ENCODE peak calls at places on chromosomes 7 and 10, in four cellular contexts. G is uterus, A is NCI-H1694, O is NCI-H2081. P is an unnamed sample.

GRCh38 chr7:123633553-123633952 is 22.1 kb upstream of the LMOD2 start:
- DNase-seq in G (no peak), A (no peak), O (no peak), P (no peak)

GRCh38 chr7:92698237-92698841 is 108.1 kb upstream of the FAM133B start:
- DNase-seq in G (peak), A (no peak), O (peak), P (no peak)

GRCh38 chr10:71230656-71231025 is 18.3 kb downstream of the UNC5B start:
- DNase-seq in G (no peak), A (no peak), O (no peak), P (no peak)

GRCh38 chr10:132994371-132994796 is 52.0 kb upstream of the CFAP46 start:
- DNase-seq in G (no peak), A (no peak), O (no peak), P (no peak)

GRCh38 chr7:140006600-140006999 is 56.2 kb downstream of the PARP12 start:
- DNase-seq in G (no peak), A (no peak), O (no peak), P (no peak)

GRCh38 chr7:151775547-151776443 is 101.1 kb downstream of the PRKAG2 start:
- DNase-seq in G (no peak), A (no peak), O (no peak), P (no peak)

GRCh38 chr7:50477640-50478039 is 27.5 kb upstream of the FIGNL1 start:
- DNase-seq in G (no peak), A (no peak), O (peak), P (no peak)

GRCh38 chr10:77580500-77580899 is 57.1 kb downstream of the KCNMA1 start:
- DNase-seq in G (no peak), A (no peak), O (no peak), P (no peak)

GRCh38 chr7:78967046-78967445 is 486.4 kb downstream of the MAGI2 start:
- DNase-seq in G (no peak), A (no peak), O (no peak), P (no peak)

GRCh38 chr7:2979276-2979675 is 64.4 kb downstream of the CARD11 start:
- DNase-seq in G (no peak), A (no peak), O (no peak), P (no peak)

GRCh38 chr10:17523246-17523753 is 68.9 kb upstream of the ST8SIA6 start:
- DNase-seq in G (no peak), A (no peak), O (no peak), P (no peak)

GRCh38 chr10:124481717-124482116 is 20.1 kb downstream of the LHPP start:
- DNase-seq in G (no peak), A (no peak), O (no peak), P (no peak)

GRCh38 chr7:83413425-83413824 is 235.5 kb downstream of the SEMA3E start:
- DNase-seq in G (no peak), A (no peak), O (no peak), P (no peak)

GRCh38 chr7:54810401-54810800 is 51.4 kb upstream of the SEC61G start:
- DNase-seq in G (no peak), A (no peak), O (no peak), P (no peak)

GRCh38 chr10:97355571-97355975 is 21.0 kb upstream of the FRAT2 start:
- DNase-seq in G (peak), A (no peak), O (no peak), P (no peak)

GRCh38 chr7:72187179-72187578 is 225.0 kb downstream of the CALN1 start:
- DNase-seq in G (no peak), A (no peak), O (no peak), P (no peak)

GRCh38 chr10:53315709-53316108 is 543.1 kb upstream of the MBL2 start:
- DNase-seq in G (no peak), A (no peak), O (no peak), P (no peak)

GRCh38 chr10:79244841-79245504 is 102.3 kb upstream of the PPIF start:
- DNase-seq in G (no peak), A (no peak), O (no peak), P (no peak)

GRCh38 chr7:27771111-27771510 is 31.1 kb downstream of the TAX1BP1 start:
- DNase-seq in G (no peak), A (no peak), O (no peak), P (no peak)

GRCh38 chr7:28142650-28143049 is 37.9 kb downstream of the JAZF1 start:
- DNase-seq in G (no peak), A (no peak), O (no peak), P (no peak)

GRCh38 chr7:43454936-43455518 is 127.9 kb upstream of the STK17A start:
- DNase-seq in G (no peak), A (no peak), O (no peak), P (no peak)

GRCh38 chr10:15146366-15146765 is 22.1 kb downstream of the NMT2 start:
- DNase-seq in G (no peak), A (no peak), O (no peak), P (no peak)

GRCh38 chr7:80450621-80451308 is 61.1 kb downstream of the GNAT3 start:
- DNase-seq in G (no peak), A (no peak), O (no peak), P (no peak)

GRCh38 chr7:85065306-85065705 is 121.5 kb downstream of the SEMA3D start:
- DNase-seq in G (no peak), A (no peak), O (no peak), P (no peak)

GRCh38 chr7:157054927-157055326 is 44.5 kb upstream of the MNX1 start:
- DNase-seq in G (no peak), A (no peak), O (no peak), P (no peak)